ENCODE peak calls at places on chromosomes 4 and X, in seven cellular contexts. I, Q, B, E, N, V and R are unnamed samples.

GRCh38 chrX:120380699-120381098 is 18.8 kb downstream of the ATP1B4 start:
- DNase-seq in B (no peak), N (peak; percentile 29), I (peak; percentile 10), E (peak; percentile 6), Q (no peak), V (no peak), R (no peak)

GRCh38 chrX:16882188-16882587 is 12.0 kb upstream of the RBBP7 start:
- DNase-seq in B (peak; percentile 34), V (no peak), Q (no peak), E (peak; percentile 37), N (no peak), I (no peak), R (no peak)

GRCh38 chrX:46180258-46180687 is 364.9 kb downstream of the ZNF674 start:
- DNase-seq in I (peak; percentile 2), Q (no peak), N (peak; percentile 85), E (peak; percentile 12), B (no peak), V (peak; percentile 49), R (no peak)

GRCh38 chr4:40197879-40198689 is 1.3 kb downstream of the RHOH start:
- DNase-seq in N (no peak), I (no peak), Q (no peak), E (peak; percentile 88), B (no peak), V (no peak), R (no peak)

GRCh38 chr4:168421671-168422070 is 58.6 kb downstream of the DDX60L start:
- DNase-seq in Q (no peak), N (peak; percentile 49), B (no peak), I (no peak), V (no peak), E (peak; percentile 67), R (peak; percentile 23)

GRCh38 chr4:176031927-176032326 is 33.7 kb upstream of the WDR17 start:
- DNase-seq in I (no peak), Q (no peak), N (no peak), B (no peak), V (no peak), E (no peak), R (no peak)

GRCh38 chr4:158599150-158599549 is 72.5 kb downstream of the C4orf46 start:
- DNase-seq in E (no peak), I (no peak), V (no peak), Q (no peak), B (no peak), N (no peak), R (no peak)

GRCh38 chr4:143587703-143588102 is 74.2 kb downstream of the SMARCA5 start:
- DNase-seq in N (peak; percentile 18), B (no peak), E (peak; percentile 35), I (no peak), V (no peak), Q (no peak), R (peak; percentile 53)

GRCh38 chr4:155426953-155427352 is 50.2 kb upstream of the MAP9 start:
- DNase-seq in I (no peak), Q (peak; percentile 64), V (no peak), N (no peak), B (no peak), E (no peak), R (no peak)

GRCh38 chr4:186644737-186645261 is 78.9 kb downstream of the FAT1 start:
- DNase-seq in N (no peak), V (no peak), B (no peak), I (peak; percentile 80), E (peak; percentile 29), Q (no peak), R (no peak)

GRCh38 chr4:103634236-103634635 is 85.5 kb downstream of the TACR3 start:
- DNase-seq in N (peak; percentile 10), Q (no peak), V (no peak), E (no peak), I (no peak), B (no peak), R (peak; percentile 2)

DNA sequence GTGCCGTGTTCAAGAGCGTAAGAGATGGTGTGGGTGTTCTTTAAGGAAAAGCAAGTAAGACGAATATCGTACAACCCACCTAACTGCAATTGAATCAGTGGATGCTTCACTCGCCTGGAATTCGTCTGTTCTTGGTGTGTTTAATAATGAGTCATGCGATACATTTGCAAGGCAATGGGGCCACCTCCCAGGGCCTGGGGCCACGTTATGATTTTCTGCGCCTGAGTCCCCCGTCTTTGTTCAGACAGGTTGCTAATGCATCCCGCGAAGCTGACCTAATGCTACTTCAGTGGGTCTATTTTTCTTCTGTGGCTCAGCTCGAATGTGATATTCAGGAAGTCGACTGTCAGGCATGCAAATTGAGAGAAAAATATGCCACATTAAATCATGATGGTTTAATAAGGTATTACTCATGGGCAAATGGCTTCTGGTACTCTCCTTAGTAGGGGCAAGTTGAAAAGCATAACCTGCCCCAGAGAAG is 14.3 kb upstream of the MID1 start:
- DNase-seq in N (peak; percentile 81), Q (no peak), E (no peak), V (no peak), B (no peak), I (no peak), R (no peak)
- TF ChIP-seq JUND in N (peak; percentile 79), Q (no peak), E (no peak), V (no peak), B (peak; percentile 87), I (no peak), R (no peak)

GRCh38 chrX:44843753-44844152 is at the start of gene DUSP21:
- DNase-seq in N (no peak), V (no peak), Q (no peak), I (no peak), E (peak; percentile 85), B (no peak), R (no peak)
- TF ChIP-seq JUND in N (no peak), V (no peak), Q (no peak), I (no peak), E (no peak), B (no peak), R (no peak)

GRCh38 chr4:6183740-6184139 is 16.6 kb downstream of the JAKMIP1 start:
- DNase-seq in B (no peak), E (no peak), N (no peak), I (no peak), V (peak; percentile 95), Q (no peak), R (no peak)

GRCh38 chr4:6182390-6183280 is 17.7 kb downstream of the JAKMIP1 start:
- DNase-seq in E (no peak), B (no peak), Q (no peak), N (no peak), V (no peak), I (no peak), R (no peak)

GRCh38 chr4:6178757-6179156 is 21.6 kb downstream of the JAKMIP1 start:
- DNase-seq in I (no peak), N (no peak), B (no peak), V (no peak), E (no peak), Q (no peak), R (no peak)

GRCh38 chr4:6179362-6179761 is 21.0 kb downstream of the JAKMIP1 start:
- DNase-seq in N (no peak), Q (no peak), V (no peak), B (no peak), I (no peak), E (no peak), R (no peak)

DNA sequence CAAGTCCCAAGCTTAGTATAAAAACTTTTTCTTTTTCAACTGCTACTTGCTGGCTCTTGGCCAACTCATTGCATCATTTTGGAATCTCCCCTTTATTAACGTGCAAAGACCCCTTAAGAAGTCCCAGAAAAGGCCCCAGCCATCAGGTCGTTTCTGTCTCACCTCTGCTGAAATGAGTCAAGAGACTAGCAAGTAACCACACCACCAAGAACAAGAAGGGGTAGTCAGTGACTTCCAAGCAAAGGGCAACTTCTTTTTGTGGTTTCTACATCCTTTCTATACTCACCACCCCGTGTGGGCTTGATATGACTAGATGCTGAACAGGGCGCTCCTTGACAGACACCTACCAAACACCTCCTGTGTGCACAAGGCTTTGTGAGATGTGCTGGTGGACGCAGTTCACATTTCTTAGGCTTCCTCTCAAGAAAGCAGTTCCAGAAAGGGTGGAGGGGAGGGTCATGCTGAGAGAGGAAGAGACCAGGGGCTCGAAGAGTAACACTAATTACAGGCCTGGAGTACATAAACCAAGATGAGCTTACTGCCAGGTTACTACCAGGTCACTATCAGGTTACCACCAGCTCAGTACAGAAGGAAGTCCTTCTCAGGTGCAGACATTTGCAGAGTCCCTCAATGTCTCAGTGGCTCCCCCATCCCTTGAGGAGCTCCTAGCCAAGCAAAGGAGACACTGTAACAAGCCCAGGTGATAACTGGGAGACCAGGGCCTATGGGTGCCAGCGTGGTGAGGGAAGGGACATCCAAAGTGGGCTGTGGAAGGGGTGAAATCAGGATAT is 19.3 kb downstream of the JAKMIP1 start:
- DNase-seq in N (no peak), V (peak; percentile 98), Q (no peak), B (no peak), E (no peak), I (no peak), R (no peak)
- TF ChIP-seq JUND in N (no peak), V (peak; percentile 96), Q (no peak), B (no peak), E (no peak), I (no peak), R (no peak)

GRCh38 chrX:102712216-102712966 is at the start of gene GPRASP2:
- DNase-seq in E (peak; percentile 28), I (no peak), Q (no peak), N (no peak), B (peak; percentile 74), V (no peak), R (peak; percentile 19)
- TF ChIP-seq JUND in E (no peak), I (no peak), Q (no peak), N (no peak), B (no peak), V (no peak), R (no peak)

GRCh38 chr4:182143086-182143821 is 99.9 kb upstream of the TENM3 start:
- DNase-seq in N (no peak), V (no peak), B (no peak), Q (no peak), I (no peak), E (no peak), R (no peak)
- TF ChIP-seq JUND in N (no peak), V (no peak), B (no peak), Q (no peak), I (no peak), E (no peak), R (no peak)